ENCODE peak calls at places on chromosomes 3 and 15, in ten cellular contexts. C, R, L, K, S, O, Z, I, F and D are unnamed samples.

GRCh38 chr3:156382458-156383346 is 172.2 kb downstream of the SSR3 start:
- DNase-seq in C (peak; percentile 47), R (peak; percentile 20), L (peak; percentile 73), K (peak; percentile 62), S (no peak), O (peak; percentile 28), Z (peak; percentile 27), I (peak; percentile 47), F (peak; percentile 70), D (peak; percentile 43)

GRCh38 chr15:48625126-48625525 is 20.4 kb downstream of the FBN1 start:
- DNase-seq in C (no peak), R (no peak), L (no peak), K (no peak), S (peak; percentile 54), O (no peak), Z (no peak), I (no peak), F (no peak), D (no peak)

GRCh38 chr3:46293991-46294833 is 52.0 kb downstream of the CCR3 start:
- DNase-seq in C (no peak), R (no peak), L (peak; percentile 81), K (no peak), S (no peak), O (no peak), Z (no peak), I (no peak), F (no peak), D (no peak)

GRCh38 chr3:65671004-65671403 is 367.7 kb downstream of the MAGI1 start:
- DNase-seq in C (no peak), R (no peak), L (no peak), K (no peak), S (no peak), O (no peak), Z (no peak), I (no peak), F (no peak), D (no peak)

GRCh38 chr15:58420579-58421043 is 11.2 kb upstream of the LIPC start:
- DNase-seq in C (no peak), R (no peak), L (no peak), K (peak; percentile 43), S (no peak), O (no peak), Z (no peak), I (no peak), F (no peak), D (no peak)

GRCh38 chr3:164498917-164499316 is 579.4 kb downstream of the SI start:
- DNase-seq in C (no peak), R (no peak), L (no peak), K (no peak), S (no peak), O (no peak), Z (no peak), I (no peak), F (no peak), D (no peak)

GRCh38 chr3:12384451-12385233 is 95.8 kb downstream of the PPARG start:
- DNase-seq in C (no peak), R (no peak), L (no peak), K (no peak), S (no peak), O (no peak), Z (no peak), I (no peak), F (no peak), D (no peak)

GRCh38 chr15:76945494-76945893 is 13.9 kb downstream of the RCN2 start:
- DNase-seq in C (no peak), R (no peak), L (no peak), K (no peak), S (no peak), O (no peak), Z (no peak), I (no peak), F (no peak), D (no peak)

GRCh38 chr3:171646357-171647133 is 163.7 kb downstream of the PLD1 start:
- DNase-seq in C (peak; percentile 45), R (no peak), L (peak; percentile 65), K (peak; percentile 39), S (peak; percentile 70), O (peak; percentile 48), Z (no peak), I (no peak), F (no peak), D (no peak)

GRCh38 chr3:123700791-123701712 is 116.2 kb upstream of the HACD2 start:
- DNase-seq in C (no peak), R (no peak), L (no peak), K (no peak), S (no peak), O (no peak), Z (peak; percentile 39), I (no peak), F (no peak), D (no peak)

GRCh38 chr3:65597225-65597951 is 441.3 kb downstream of the MAGI1 start:
- DNase-seq in C (no peak), R (peak; percentile 47), L (no peak), K (no peak), S (peak; percentile 25), O (peak; percentile 24), Z (peak; percentile 24), I (peak; percentile 59), F (peak; percentile 93), D (peak; percentile 90)

GRCh38 chr3:52492059-52492458 is 3.1 kb upstream of the STAB1 start:
- DNase-seq in C (no peak), R (no peak), L (no peak), K (no peak), S (no peak), O (no peak), Z (no peak), I (no peak), F (no peak), D (no peak)

GRCh38 chr3:146142757-146143156 is 18.2 kb downstream of the PLOD2 start:
- DNase-seq in C (no peak), R (no peak), L (peak; percentile 43), K (no peak), S (peak; percentile 43), O (peak; percentile 26), Z (no peak), I (no peak), F (no peak), D (no peak)

GRCh38 chr15:78046796-78047341 is 30.6 kb downstream of the TBC1D2B start:
- DNase-seq in C (no peak), R (no peak), L (no peak), K (no peak), S (no peak), O (no peak), Z (no peak), I (no peak), F (no peak), D (no peak)

GRCh38 chr15:30990451-30991300 is 752 bp downstream of the MTMR10 start:
- DNase-seq in C (no peak), R (no peak), L (peak; percentile 27), K (peak; percentile 38), S (peak; percentile 30), O (no peak), Z (no peak), I (no peak), F (no peak), D (no peak)

GRCh38 chr3:116445291-116445841 is at the start of gene LSAMP:
- DNase-seq in C (no peak), R (no peak), L (no peak), K (no peak), S (peak; percentile 23), O (peak; percentile 39), Z (no peak), I (peak; percentile 47), F (peak; percentile 81), D (peak; percentile 68)

GRCh38 chr15:52163321-52164190 is 27.6 kb downstream of the GNB5 start:
- DNase-seq in C (no peak), R (no peak), L (no peak), K (no peak), S (no peak), O (peak; percentile 44), Z (no peak), I (peak; percentile 41), F (peak; percentile 71), D (peak; percentile 53)
- TF ChIP-seq CTCF in C (peak; percentile 18), R (no peak), L (peak; percentile 22), K (peak; percentile 13), S (peak; percentile 16), O (peak; percentile 39), Z (no peak), I (peak; percentile 15), F (peak; percentile 73), D (peak; percentile 31)

DNA sequence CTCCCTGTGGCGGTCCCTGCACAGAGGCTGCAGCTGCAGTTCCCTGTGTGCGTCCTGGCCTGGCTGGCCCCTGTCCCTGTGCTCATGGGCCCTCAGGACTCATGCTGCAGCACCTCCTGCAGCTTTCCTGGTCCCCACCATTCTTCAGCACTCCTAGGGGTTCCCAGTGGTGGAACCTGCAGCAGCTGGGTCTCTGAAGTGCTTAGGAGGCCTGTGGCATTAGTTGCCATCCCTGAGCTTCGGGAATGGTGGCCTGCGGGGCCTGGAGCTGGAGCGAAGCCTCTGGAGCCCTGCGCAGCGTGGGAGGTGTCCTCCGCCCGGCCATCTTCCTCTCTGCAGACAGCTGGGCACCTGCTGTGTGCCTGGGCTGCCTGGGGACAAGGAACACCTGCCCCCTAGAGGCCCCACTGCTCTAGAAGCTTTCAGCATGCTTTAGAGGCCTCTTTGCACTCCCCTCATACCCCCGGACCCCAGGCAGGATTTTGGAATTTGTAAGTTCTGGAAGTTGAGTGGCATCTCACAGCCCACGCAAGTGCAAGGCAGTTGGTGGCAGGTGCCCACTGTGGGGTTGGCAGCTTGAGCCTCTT is 13.1 kb downstream of the PLXNA1 start:
- DNase-seq in C (no peak), R (no peak), L (no peak), K (no peak), S (no peak), O (no peak), Z (no peak), I (no peak), F (no peak), D (no peak)
- TF ChIP-seq CTCF in C (no peak), R (no peak), L (no peak), K (peak; percentile 12), S (no peak), O (peak; percentile 7), Z (no peak), I (no peak), F (peak; percentile 32), D (no peak)

DNA sequence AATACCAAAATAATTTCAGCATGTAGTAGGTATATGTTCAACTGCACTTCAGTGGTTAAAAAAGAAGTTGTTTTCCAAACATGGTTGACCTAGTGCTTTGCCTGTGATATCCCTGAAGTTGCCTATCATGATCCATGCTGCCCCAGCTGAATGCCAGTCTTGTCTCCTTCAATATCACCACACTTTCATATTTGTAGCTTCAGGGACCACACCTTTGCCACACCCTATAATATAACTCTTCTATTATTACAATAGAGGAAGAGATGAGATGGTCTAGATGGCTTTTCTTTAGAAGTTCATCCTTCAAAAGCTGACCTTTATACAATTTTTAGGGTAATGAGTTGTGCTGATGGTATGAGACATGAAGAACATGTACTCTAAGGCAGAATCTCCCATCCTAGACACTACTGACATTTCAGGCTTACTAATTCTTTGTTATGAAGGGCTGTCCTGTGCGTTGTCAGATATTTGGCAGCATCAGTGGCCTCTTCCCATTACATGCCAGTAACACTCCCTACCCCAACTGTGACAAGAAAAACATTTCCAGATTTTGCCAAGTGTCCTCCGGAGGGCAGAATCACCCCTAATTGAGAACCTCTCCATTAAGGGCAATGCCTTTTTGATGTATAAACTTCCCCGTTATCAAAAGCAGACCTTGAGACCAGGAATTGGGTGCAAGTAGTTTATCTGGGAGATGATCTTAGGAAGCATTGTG is 76.2 kb upstream of the PLCL2 start:
- DNase-seq in C (no peak), R (no peak), L (no peak), K (no peak), S (no peak), O (no peak), Z (no peak), I (no peak), F (no peak), D (no peak)
- TF ChIP-seq CTCF in C (no peak), R (no peak), L (peak; percentile 24), K (no peak), S (no peak), O (no peak), Z (no peak), I (no peak), F (peak; percentile 34), D (no peak)

GRCh38 chr15:45253330-45253729 is 1.3 kb downstream of the SLC28A2 start:
- DNase-seq in C (no peak), R (no peak), L (no peak), K (no peak), S (no peak), O (no peak), Z (peak; percentile 53), I (no peak), F (peak; percentile 49), D (no peak)
- TF ChIP-seq CTCF in C (no peak), R (no peak), L (peak; percentile 21), K (no peak), S (peak; percentile 8), O (peak; percentile 31), Z (no peak), I (peak; percentile 64), F (peak; percentile 66), D (peak; percentile 49)